ENCODE peak calls at places on chromosomes 3 and 15, in seven cellular contexts. C, S, R, T, Y, K and V are unnamed samples.
A peak's percentile ranks its signal among the peaks of the same experiment; 100 is the strongest.

GRCh38 chr3:177104299-177104992 is 92.8 kb downstream of the TBL1XR1 start:
- DNase-seq in C (no peak), S (no peak), R (no peak), T (no peak), Y (no peak), K (no peak), V (peak; percentile 36)

GRCh38 chr3:190229632-190230424 is 92.4 kb downstream of the CLDN1 start:
- DNase-seq in C (no peak), S (no peak), R (peak; percentile 29), T (no peak), Y (no peak), K (no peak), V (peak; percentile 31)

GRCh38 chr15:51311510-51311909 is 26.9 kb downstream of the CYP19A1 start:
- DNase-seq in C (no peak), S (no peak), R (no peak), T (no peak), Y (no peak), K (no peak), V (no peak)

GRCh38 chr15:84826369-84826823 is 9.2 kb downstream of the ALPK3 start:
- DNase-seq in C (peak; percentile 63), S (no peak), R (peak; percentile 26), T (no peak), Y (no peak), K (peak; percentile 46), V (peak; percentile 22)

GRCh38 chr3:31531465-31531991 is 1.2 kb upstream of the STT3B start:
- DNase-seq in C (no peak), S (no peak), R (peak; percentile 7), T (no peak), Y (no peak), K (no peak), V (no peak)

GRCh38 chr15:81285461-81285860 is 38.5 kb downstream of the STARD5 start:
- DNase-seq in C (no peak), S (no peak), R (no peak), T (no peak), Y (no peak), K (no peak), V (no peak)

GRCh38 chr3:128407247-128407646 is 59.4 kb downstream of the DNAJB8 start:
- DNase-seq in C (no peak), S (no peak), R (no peak), T (no peak), Y (no peak), K (no peak), V (no peak)

GRCh38 chr3:4947028-4947427 is 32.2 kb upstream of the BHLHE40 start:
- DNase-seq in C (no peak), S (no peak), R (no peak), T (no peak), Y (no peak), K (no peak), V (no peak)

GRCh38 chr15:36468746-36469145 is 110.7 kb upstream of the CDIN1 start:
- DNase-seq in C (no peak), S (peak; percentile 15), R (peak; percentile 97), T (no peak), Y (peak; percentile 100), K (peak; percentile 28), V (peak; percentile 81)

GRCh38 chr3:186534113-186534669 is 10.0 kb downstream of the CRYGS start:
- DNase-seq in C (no peak), S (no peak), R (no peak), T (no peak), Y (no peak), K (no peak), V (no peak)

GRCh38 chr3:138493804-138494606 is 59.6 kb downstream of the ESYT3 start:
- DNase-seq in C (no peak), S (no peak), R (peak; percentile 86), T (no peak), Y (peak; percentile 27), K (no peak), V (peak; percentile 73)

GRCh38 chr3:150871192-150871591 is 34.0 kb downstream of the MINDY4B start:
- DNase-seq in C (no peak), S (no peak), R (peak; percentile 13), T (no peak), Y (no peak), K (no peak), V (peak; percentile 34)

GRCh38 chr15:94131875-94132274 is 99.5 kb upstream of the MCTP2 start:
- DNase-seq in C (no peak), S (no peak), R (no peak), T (no peak), Y (no peak), K (no peak), V (no peak)

GRCh38 chr15:94135748-94136147 is 95.6 kb upstream of the MCTP2 start:
- DNase-seq in C (peak; percentile 46), S (no peak), R (peak; percentile 3), T (no peak), Y (no peak), K (no peak), V (no peak)
- TF ChIP-seq CTCF in C (peak; percentile 51), S (no peak), R (peak; percentile 11), T (no peak), Y (peak; percentile 13), K (no peak), V (no peak)

GRCh38 chr3:38265604-38266307 is at the start of gene SLC22A13:
- DNase-seq in C (no peak), S (no peak), R (no peak), T (no peak), Y (no peak), K (no peak), V (no peak)

GRCh38 chr3:38270606-38271005 is 5.0 kb downstream of the SLC22A13 start:
- DNase-seq in C (no peak), S (no peak), R (peak; percentile 15), T (no peak), Y (no peak), K (no peak), V (no peak)

GRCh38 chr3:38268522-38268921 is 2.9 kb downstream of the SLC22A13 start:
- DNase-seq in C (no peak), S (no peak), R (no peak), T (no peak), Y (no peak), K (no peak), V (no peak)

GRCh38 chr3:38266810-38267209 is 1.2 kb downstream of the SLC22A13 start:
- DNase-seq in C (no peak), S (no peak), R (no peak), T (no peak), Y (no peak), K (no peak), V (no peak)

GRCh38 chr3:38267689-38268477 is 2.3 kb downstream of the SLC22A13 start:
- DNase-seq in C (no peak), S (no peak), R (no peak), T (no peak), Y (no peak), K (no peak), V (no peak)
- H3K4me3 ChIP-seq in C (no peak overlapping the region), S (no peak overlapping the region), R (no peak overlapping the region), T (no peak overlapping the region), Y (no peak overlapping the region), K (no peak overlapping the region), V (no peak overlapping the region)

GRCh38 chr3:65408531-65409181 is 630.1 kb downstream of the MAGI1 start:
- DNase-seq in C (no peak), S (no peak), R (no peak), T (no peak), Y (no peak), K (no peak), V (no peak)

GRCh38 chr3:65411367-65411766 is 627.4 kb downstream of the MAGI1 start:
- DNase-seq in C (no peak), S (no peak), R (no peak), T (no peak), Y (no peak), K (no peak), V (no peak)

GRCh38 chr3:65412591-65412990 is 626.1 kb downstream of the MAGI1 start:
- DNase-seq in C (peak; percentile 50), S (peak; percentile 33), R (no peak), T (no peak), Y (no peak), K (peak; percentile 74), V (no peak)
- TF ChIP-seq CTCF in C (peak; percentile 41), S (peak; percentile 54), R (no peak), T (no peak), Y (no peak), K (no peak), V (no peak)

DNA sequence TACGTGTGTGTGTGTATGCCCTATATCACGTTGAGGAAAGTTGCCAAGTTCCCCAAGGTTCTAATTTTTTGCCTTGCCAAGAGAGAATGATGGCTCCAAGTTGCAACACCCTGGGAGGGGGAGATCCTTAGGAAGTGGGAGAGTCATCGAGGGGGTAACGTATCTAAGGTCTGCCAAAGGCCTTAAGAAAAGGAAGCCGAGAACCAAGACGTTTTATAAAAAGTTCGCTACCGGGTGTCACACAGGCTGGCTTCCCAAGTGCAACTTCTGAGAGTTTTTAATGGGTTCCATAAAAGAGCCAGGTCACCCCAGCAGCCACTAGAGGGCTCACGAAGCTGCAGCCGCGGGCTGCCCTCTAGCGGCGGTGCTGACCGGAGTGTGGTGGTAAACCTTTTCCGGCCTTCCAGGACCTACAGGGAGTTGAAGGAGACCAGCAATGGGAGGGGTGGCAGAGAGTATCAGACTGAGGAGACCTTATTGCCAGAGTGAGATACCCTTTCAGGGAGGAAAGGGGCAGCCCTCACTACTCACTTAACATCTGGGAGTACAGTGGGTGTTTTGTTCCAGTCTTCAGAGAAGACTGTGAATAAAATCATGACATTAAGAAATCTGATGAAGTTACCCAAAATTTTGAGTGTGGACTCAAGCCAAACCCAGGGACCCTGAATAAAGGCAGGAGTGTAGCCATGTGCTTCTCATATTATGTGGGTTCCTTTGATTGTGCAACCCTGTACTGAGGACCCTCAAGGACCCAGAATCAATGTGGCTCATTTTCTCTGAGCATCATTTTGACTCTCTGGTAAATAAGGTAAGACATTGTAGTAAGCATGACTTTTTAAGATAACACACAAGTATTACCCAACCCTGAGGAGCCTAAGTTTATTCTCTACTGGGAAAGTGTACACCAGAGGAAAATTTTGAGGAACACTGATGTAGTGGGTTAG is 2.5 kb upstream of the RFX7 start:
- DNase-seq in C (peak; percentile 93), S (peak; percentile 87), R (peak; percentile 87), T (peak; percentile 28), Y (peak; percentile 52), K (peak; percentile 90), V (peak; percentile 92)
- H3K4me3 ChIP-seq in C (no peak overlapping the region), S (peak overlapping the region; percentile 83), R (peak overlapping the region; percentile 54), T (peak overlapping the region; percentile 50), Y (peak overlapping the region; percentile 31), K (no peak overlapping the region), V (peak overlapping the region; percentile 32)

GRCh38 chr15:58308742-58309355 is 122.9 kb upstream of the LIPC start:
- DNase-seq in C (peak; percentile 18), S (no peak), R (no peak), T (no peak), Y (no peak), K (no peak), V (no peak)
- TF ChIP-seq CTCF in C (peak; percentile 42), S (no peak), R (no peak), T (no peak), Y (no peak), K (no peak), V (no peak)